ENCODE peak calls at places on chromosomes 3 and 15, in four cellular contexts. A is caudate nucleus; M is activated naive CD4-positive, alpha-beta T cell treated with anti-CD3 and anti-CD28 coated beads for 36 hours; E is left colon. I is an unnamed sample.

GRCh38 chr15:78950906-78951840 is 6.3 kb upstream of the CTSH start:
- DNase-seq in A (no peak), E (no peak), M (no peak), I (no peak)

GRCh38 chr3:24185738-24186384 is 240.8 kb downstream of the NR1D2 start:
- DNase-seq in A (no peak), M (peak; percentile 46), E (no peak), I (peak; percentile 25)

GRCh38 chr3:15778332-15778858 is 19.4 kb downstream of the ANKRD28 start:
- DNase-seq in A (no peak), E (no peak), M (no peak), I (no peak)

GRCh38 chr3:181418249-181418648 is 293.5 kb upstream of the SOX2 start:
- DNase-seq in A (no peak), E (no peak), M (no peak), I (no peak)

GRCh38 chr3:5122741-5123706 is 932 bp downstream of the ARL8B start:
- DNase-seq in A (peak; percentile 20), E (peak; percentile 45), M (peak; percentile 51), I (peak; percentile 47)

GRCh38 chr3:129356756-129357425 is 71.5 kb downstream of the EFCAB12 start:
- DNase-seq in M (no peak), A (no peak), E (no peak), I (no peak)

GRCh38 chr15:92087211-92087610 is 233.7 kb downstream of the SLCO3A1 start:
- DNase-seq in A (no peak), E (no peak), M (no peak), I (no peak)

GRCh38 chr15:80070840-80071239 is 11.4 kb downstream of the ZFAND6 start:
- DNase-seq in A (no peak), E (no peak), M (no peak), I (no peak)

GRCh38 chr3:24663406-24663805 is 168.8 kb upstream of the THRB start:
- DNase-seq in E (no peak), M (no peak), A (no peak), I (no peak)

GRCh38 chr15:83734487-83734886 is 80.6 kb downstream of the ADAMTSL3 start:
- DNase-seq in M (no peak), E (no peak), A (no peak), I (no peak)

GRCh38 chr3:71311320-71312046 is 272.0 kb downstream of the FOXP1 start:
- DNase-seq in M (no peak), A (no peak), E (no peak), I (no peak)

GRCh38 chr15:43105077-43105769 is 615 bp downstream of the UBR1 start:
- DNase-seq in E (peak; percentile 44), A (no peak), M (peak; percentile 52), I (peak; percentile 28)

GRCh38 chr15:101441706-101442105 is 47.8 kb downstream of the PCSK6 start:
- DNase-seq in A (no peak), E (no peak), M (no peak), I (no peak)

GRCh38 chr3:179318876-179319275 is 4.0 kb upstream of the ZNF639 start:
- DNase-seq in M (no peak), E (no peak), A (no peak), I (no peak)

I was measured in stimulated activated naive CD8-positive, alpha-beta T cell treated with anti-CD3 and anti-CD28 coated beads, Interleukin-15, Interleukin-2, amounts not matched to agents 100 U/mL and 50 U/mL, for 24 hours.